ENCODE peak calls at places on chromosomes 12 and 14, in ten cellular contexts. N is endothelial cell of umbilical vein; Q is fibroblast of mammary gland; L is endothelial cell; H is HFFc6; R is AG09309; J is cardiac fibroblast; Z is RWPE1; V is CD4-positive, alpha-beta T cell; Y is WTC11. S is an unnamed sample.

GRCh38 chr14:55077691-55078151 is 26.3 kb downstream of the MAPK1IP1L start:
- DNase-seq in V (no peak), J (peak; percentile 61), R (no peak), Z (peak; percentile 71), N (no peak), H (no peak), Q (peak; percentile 61), Y (no peak), L (no peak), S (peak; percentile 90)

GRCh38 chr12:1806301-1807106 is 13.9 kb upstream of the LRTM2 start:
- DNase-seq in H (no peak), V (no peak), Q (peak; percentile 25), L (no peak), Z (no peak), R (no peak), N (no peak), J (no peak), Y (peak; percentile 4), S (no peak)

GRCh38 chr12:130952106-130952505 is 1.6 kb upstream of the ADGRD1 start:
- DNase-seq in R (no peak), Z (no peak), H (no peak), N (no peak), V (no peak), Y (no peak), Q (no peak), J (no peak), L (no peak), S (no peak)

GRCh38 chr12:112939761-112940357 is 1.6 kb downstream of the OAS3 start:
- DNase-seq in Q (no peak), N (no peak), Y (no peak), H (no peak), Z (no peak), V (no peak), J (no peak), L (no peak), R (no peak), S (no peak)

GRCh38 chr12:49777800-49778748 is 36.7 kb downstream of the TMBIM6 start:
- DNase-seq in J (peak; percentile 41), Z (peak; percentile 72), L (peak; percentile 72), Y (peak; percentile 90), Q (peak; percentile 19), H (no peak), R (no peak), N (peak; percentile 42), V (peak; percentile 80), S (peak; percentile 60)

GRCh38 chr12:111450676-111451075 is 45.0 kb downstream of the SH2B3 start:
- DNase-seq in H (no peak), J (no peak), V (no peak), Z (no peak), Y (no peak), Q (no peak), N (no peak), L (no peak), R (no peak), S (no peak)

GRCh38 chr12:104604070-104604994 is 147.6 kb downstream of the CHST11 start:
- DNase-seq in N (peak; percentile 98), Z (peak; percentile 94), Q (peak; percentile 99), V (no peak), R (peak; percentile 90), H (peak; percentile 94), J (peak; percentile 98), Y (no peak), L (peak; percentile 52), S (peak; percentile 96)

GRCh38 chr14:89641495-89642162 is 224.6 kb upstream of the FOXN3 start:
- DNase-seq in Q (no peak), Y (no peak), R (no peak), Z (no peak), V (no peak), L (no peak), J (no peak), H (no peak), N (no peak), S (no peak)

GRCh38 chr12:52976574-52977071 is 27.7 kb downstream of the KRT18 start:
- DNase-seq in H (peak; percentile 80), R (peak; percentile 25), Y (no peak), Q (no peak), N (no peak), J (no peak), L (no peak), Z (no peak), V (no peak), S (no peak)

GRCh38 chr14:68174446-68174845 is 354.9 kb downstream of the RAD51B start:
- DNase-seq in V (no peak), Z (no peak), N (no peak), Y (no peak), L (no peak), H (no peak), J (no peak), Q (peak; percentile 37), R (no peak), S (no peak)

GRCh38 chr12:10381912-10382628 is 7.8 kb downstream of the KLRK1 start:
- DNase-seq in J (no peak), Y (no peak), V (no peak), Q (no peak), Z (no peak), N (no peak), L (no peak), H (no peak), R (no peak), S (no peak)

GRCh38 chr12:88922816-88923215 is 342.5 kb upstream of the KITLG start:
- DNase-seq in J (peak; percentile 58), Y (no peak), N (no peak), H (peak; percentile 37), Q (peak; percentile 48), R (no peak), L (no peak), Z (peak; percentile 71), V (no peak), S (peak; percentile 26)

GRCh38 chr12:113252494-113252893 is 31.2 kb downstream of the TPCN1 start:
- DNase-seq in R (no peak), Q (no peak), N (no peak), J (no peak), Y (no peak), H (no peak), L (no peak), Z (no peak), V (no peak), S (no peak)

GRCh38 chr12:10205251-10205807 is 7.3 kb upstream of the GABARAPL1 start:
- DNase-seq in H (peak; percentile 67), Z (peak; percentile 60), Q (no peak), V (no peak), R (no peak), N (no peak), L (no peak), Y (no peak), J (peak; percentile 82), S (no peak)

GRCh38 chr14:103749452-103749851 is 33.8 kb downstream of the ZFYVE21 start:
- DNase-seq in Q (no peak), H (no peak), Y (no peak), N (no peak), R (no peak), V (no peak), L (no peak), J (no peak), Z (no peak), S (no peak)

GRCh38 chr14:79587194-79587593 is 624.1 kb downstream of the DIO2 start:
- DNase-seq in L (no peak), R (no peak), V (no peak), Z (no peak), N (peak; percentile 50), Y (no peak), H (no peak), Q (peak; percentile 50), J (no peak), S (peak; percentile 35)

GRCh38 chr12:102995372-102995771 is 37.9 kb downstream of the ASCL1 start:
- DNase-seq in Y (no peak), H (no peak), J (no peak), Z (no peak), L (no peak), N (no peak), R (no peak), V (no peak), Q (no peak), S (no peak)
- TF ChIP-seq CTCF in Y (no peak), H (no peak), J (no peak), Z (no peak), L (no peak), N (no peak), R (no peak), V (no peak), Q (no peak), S (no peak)

DNA sequence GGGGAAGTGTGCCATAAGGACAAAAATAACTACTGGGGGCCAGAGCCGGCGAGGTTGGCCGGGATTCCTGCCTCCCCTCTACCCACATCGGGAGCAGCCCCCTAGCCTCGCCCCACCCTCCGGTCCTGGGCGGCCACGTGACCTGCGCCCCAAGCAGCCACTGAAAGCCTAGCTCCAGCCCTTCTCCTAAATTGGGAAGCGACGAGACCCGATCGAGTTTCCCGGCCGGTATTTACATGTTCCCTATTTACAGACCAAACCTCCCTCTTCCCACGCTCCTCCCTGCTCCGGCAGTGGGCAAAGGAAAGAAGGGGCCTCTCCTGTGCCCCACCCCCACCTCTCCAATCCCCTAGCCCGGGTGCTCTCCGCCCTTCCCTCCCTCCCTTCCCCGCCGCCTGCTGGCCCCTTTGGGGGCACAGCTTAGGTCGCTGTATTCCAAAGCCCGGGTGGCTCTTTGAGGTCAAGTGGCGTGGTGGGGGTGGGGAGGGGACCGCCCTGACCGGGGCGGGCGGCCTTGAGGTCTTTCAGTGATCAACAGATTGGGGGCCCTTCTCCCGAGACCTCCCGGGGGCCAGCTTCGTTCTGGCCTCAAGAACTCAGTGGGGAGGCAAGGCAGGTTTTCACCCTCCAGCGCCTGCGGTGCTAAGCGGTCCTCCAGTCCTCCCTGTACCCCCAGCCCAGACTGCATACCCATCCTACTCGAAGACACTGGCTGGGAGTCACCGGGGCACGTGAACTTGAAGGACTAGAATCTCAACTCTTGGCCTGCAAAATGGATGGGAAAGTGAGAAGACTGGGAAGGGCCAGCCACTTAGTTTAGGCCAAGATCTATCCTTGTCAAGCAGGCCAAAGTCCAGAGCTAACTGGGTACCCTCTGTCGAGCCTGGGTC is 6.3 kb upstream of the CTDSP2 start:
- DNase-seq in L (peak; percentile 47), N (no peak), Q (no peak), R (no peak), J (no peak), Y (peak; percentile 83), H (no peak), Z (no peak), V (no peak), S (no peak)
- TF ChIP-seq CTCF in L (peak; percentile 36), N (peak; percentile 12), Q (no peak), R (no peak), J (peak; percentile 7), Y (no peak), H (peak; percentile 34), Z (no peak), V (no peak), S (no peak)

GRCh38 chr14:59870277-59871165 is at the start of gene RTN1:
- DNase-seq in V (no peak), R (no peak), L (peak; percentile 58), Q (peak; percentile 28), J (peak; percentile 27), Z (peak; percentile 36), Y (peak; percentile 71), N (peak; percentile 44), H (no peak), S (peak; percentile 64)
- TF ChIP-seq CTCF in V (no peak), R (no peak), L (no peak), Q (no peak), J (peak; percentile 2), Z (no peak), Y (no peak), N (no peak), H (no peak), S (no peak)

DNA sequence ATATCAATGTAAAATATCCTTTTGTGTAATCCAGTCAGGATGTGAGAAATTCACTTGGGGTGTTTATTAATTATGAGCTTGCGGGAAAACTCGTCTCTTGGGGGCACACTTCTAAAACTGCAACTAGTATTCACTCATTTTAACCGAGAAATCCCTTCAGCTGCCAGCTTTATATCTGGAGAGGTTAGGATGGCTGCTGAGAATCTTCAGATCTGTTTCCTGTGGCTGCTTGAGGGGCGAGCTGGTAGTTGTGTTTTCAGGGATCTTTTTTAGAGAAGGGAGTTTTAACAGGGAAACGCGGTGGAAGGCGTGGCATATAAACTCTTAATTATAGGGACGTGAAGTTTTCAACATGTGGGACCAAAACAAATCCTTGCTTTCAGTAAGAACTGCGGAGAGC is 833 bp downstream of the PPFIBP1 start:
- DNase-seq in J (peak; percentile 56), Y (no peak), R (no peak), Z (peak; percentile 8), N (peak; percentile 69), Q (peak; percentile 57), V (no peak), H (peak; percentile 35), L (peak; percentile 15), S (peak; percentile 41)
- TF ChIP-seq CTCF in J (no peak), Y (no peak), R (peak; percentile 17), Z (no peak), N (no peak), Q (peak; percentile 3), V (no peak), H (peak; percentile 50), L (no peak), S (no peak)